ENCODE peak calls at places on chromosomes 12 and 14, in eight cellular contexts. One of them, this sample, is unnamed.

GRCh38 chr12:48441122-48441521 is 31.2 kb upstream of the ANP32D start:
- DNase-seq in MCF 10A: no peak
- DNase-seq in stimulated activated CD4-positive, alpha-beta T cell treated with anti-CD3 and anti-CD28 coated beads, Interleukin-1b, Interleukin-23, amount 100 ng/mL, for 4 hours: no peak
- DNase-seq in mucosa of descending colon: no peak
- DNase-seq in stomach: no peak
- DNase-seq in frontal cortex: no peak
- DNase-seq in posterior cingulate gyrus: no peak
- DNase-seq in EH: no peak
- DNase-seq in this sample: no peak

GRCh38 chr12:33437598-33437997 is 2.0 kb downstream of the SYT10 start:
- DNase-seq in MCF 10A: no peak
- DNase-seq in stimulated activated CD4-positive, alpha-beta T cell treated with anti-CD3 and anti-CD28 coated beads, Interleukin-1b, Interleukin-23, amount 100 ng/mL, for 4 hours: no peak
- DNase-seq in mucosa of descending colon: no peak
- DNase-seq in stomach: no peak
- DNase-seq in frontal cortex: no peak
- DNase-seq in posterior cingulate gyrus: no peak
- DNase-seq in EH: no peak
- DNase-seq in this sample: no peak

GRCh38 chr14:63852271-63852816 is 460 bp upstream of the SYNE2 start:
- DNase-seq in MCF 10A: no peak
- DNase-seq in stimulated activated CD4-positive, alpha-beta T cell treated with anti-CD3 and anti-CD28 coated beads, Interleukin-1b, Interleukin-23, amount 100 ng/mL, for 4 hours: no peak
- DNase-seq in mucosa of descending colon: no peak
- DNase-seq in stomach: no peak
- DNase-seq in frontal cortex: no peak
- DNase-seq in posterior cingulate gyrus: no peak
- DNase-seq in EH: peak; percentile 19
- DNase-seq in this sample: no peak

GRCh38 chr14:30214456-30215090 is 286.9 kb upstream of the PRKD1 start:
- DNase-seq in MCF 10A: peak; percentile 72
- DNase-seq in stimulated activated CD4-positive, alpha-beta T cell treated with anti-CD3 and anti-CD28 coated beads, Interleukin-1b, Interleukin-23, amount 100 ng/mL, for 4 hours: no peak
- DNase-seq in mucosa of descending colon: peak; percentile 16
- DNase-seq in stomach: no peak
- DNase-seq in frontal cortex: peak; percentile 10
- DNase-seq in posterior cingulate gyrus: no peak
- DNase-seq in EH: peak; percentile 76
- DNase-seq in this sample: peak; percentile 57

GRCh38 chr14:24694680-24695079 is 60.7 kb upstream of the GZMB start:
- DNase-seq in MCF 10A: no peak
- DNase-seq in stimulated activated CD4-positive, alpha-beta T cell treated with anti-CD3 and anti-CD28 coated beads, Interleukin-1b, Interleukin-23, amount 100 ng/mL, for 4 hours: no peak
- DNase-seq in mucosa of descending colon: no peak
- DNase-seq in stomach: no peak
- DNase-seq in frontal cortex: no peak
- DNase-seq in posterior cingulate gyrus: no peak
- DNase-seq in EH: no peak
- DNase-seq in this sample: no peak

GRCh38 chr14:96929969-96930368 is 132.8 kb downstream of the VRK1 start:
- DNase-seq in MCF 10A: no peak
- DNase-seq in stimulated activated CD4-positive, alpha-beta T cell treated with anti-CD3 and anti-CD28 coated beads, Interleukin-1b, Interleukin-23, amount 100 ng/mL, for 4 hours: no peak
- DNase-seq in mucosa of descending colon: no peak
- DNase-seq in stomach: no peak
- DNase-seq in frontal cortex: no peak
- DNase-seq in posterior cingulate gyrus: no peak
- DNase-seq in EH: no peak
- DNase-seq in this sample: no peak

GRCh38 chr12:124551268-124552144 is 15.9 kb downstream of the NCOR2 start:
- DNase-seq in MCF 10A: no peak
- DNase-seq in stimulated activated CD4-positive, alpha-beta T cell treated with anti-CD3 and anti-CD28 coated beads, Interleukin-1b, Interleukin-23, amount 100 ng/mL, for 4 hours: no peak
- DNase-seq in mucosa of descending colon: peak; percentile 56
- DNase-seq in stomach: peak; percentile 48
- DNase-seq in frontal cortex: no peak
- DNase-seq in posterior cingulate gyrus: no peak
- DNase-seq in EH: peak; percentile 47
- DNase-seq in this sample: peak; percentile 89

GRCh38 chr12:53505086-53505485 is 2.2 kb downstream of the NPFF start:
- DNase-seq in MCF 10A: peak; percentile 38
- DNase-seq in stimulated activated CD4-positive, alpha-beta T cell treated with anti-CD3 and anti-CD28 coated beads, Interleukin-1b, Interleukin-23, amount 100 ng/mL, for 4 hours: no peak
- DNase-seq in mucosa of descending colon: no peak
- DNase-seq in stomach: no peak
- DNase-seq in frontal cortex: no peak
- DNase-seq in posterior cingulate gyrus: peak; percentile 85
- DNase-seq in EH: peak; percentile 60
- DNase-seq in this sample: no peak

GRCh38 chr12:45407188-45407850 is 191.4 kb downstream of the ANO6 start:
- DNase-seq in MCF 10A: no peak
- DNase-seq in stimulated activated CD4-positive, alpha-beta T cell treated with anti-CD3 and anti-CD28 coated beads, Interleukin-1b, Interleukin-23, amount 100 ng/mL, for 4 hours: no peak
- DNase-seq in mucosa of descending colon: no peak
- DNase-seq in stomach: peak; percentile 29
- DNase-seq in frontal cortex: no peak
- DNase-seq in posterior cingulate gyrus: no peak
- DNase-seq in EH: no peak
- DNase-seq in this sample: no peak

GRCh38 chr12:89376844-89377243 is 24.5 kb upstream of the DUSP6 start:
- DNase-seq in MCF 10A: no peak
- DNase-seq in stimulated activated CD4-positive, alpha-beta T cell treated with anti-CD3 and anti-CD28 coated beads, Interleukin-1b, Interleukin-23, amount 100 ng/mL, for 4 hours: no peak
- DNase-seq in mucosa of descending colon: no peak
- DNase-seq in stomach: no peak
- DNase-seq in frontal cortex: no peak
- DNase-seq in posterior cingulate gyrus: no peak
- DNase-seq in EH: no peak
- DNase-seq in this sample: no peak

GRCh38 chr12:80864046-80864735 is 73.5 kb downstream of the LIN7A start:
- DNase-seq in MCF 10A: no peak
- DNase-seq in stimulated activated CD4-positive, alpha-beta T cell treated with anti-CD3 and anti-CD28 coated beads, Interleukin-1b, Interleukin-23, amount 100 ng/mL, for 4 hours: no peak
- DNase-seq in mucosa of descending colon: no peak
- DNase-seq in stomach: no peak
- DNase-seq in frontal cortex: no peak
- DNase-seq in posterior cingulate gyrus: no peak
- DNase-seq in EH: peak; percentile 57
- DNase-seq in this sample: no peak